ENCODE peak calls at places on chromosomes 4 and X, in ten cellular contexts. One of them, this sample, is unnamed.

GRCh38 chr4:59122626-59123025 is 2012.4 kb upstream of the IGFBP7 start:
- DNase-seq in IMR-90: no peak
- DNase-seq in Peyer's patch: no peak
- DNase-seq in uterus: no peak
- DNase-seq in spleen: no peak
- DNase-seq in hepatocyte: no peak
- DNase-seq in cardiac muscle cell: no peak
- DNase-seq in body of pancreas: no peak
- DNase-seq in A549: no peak
- DNase-seq in endothelial cell of umbilical vein: no peak
- DNase-seq in this sample: no peak

GRCh38 chrX:23742174-23742692 is 843 bp downstream of the ACOT9 start:
- DNase-seq in endothelial cell of umbilical vein: peak; percentile 58
- DNase-seq in hepatocyte: peak; percentile 71
- DNase-seq in uterus: peak; percentile 51
- DNase-seq in Peyer's patch: no peak
- DNase-seq in A549: peak; percentile 64
- DNase-seq in body of pancreas: peak; percentile 58
- DNase-seq in spleen: no peak
- DNase-seq in cardiac muscle cell: peak; percentile 35
- DNase-seq in IMR-90: peak; percentile 74
- DNase-seq in this sample: peak; percentile 50

GRCh38 chr4:39046243-39046642 is 14.0 kb upstream of the TMEM156 start:
- DNase-seq in spleen: peak; percentile 77
- DNase-seq in endothelial cell of umbilical vein: no peak
- DNase-seq in A549: peak; percentile 74
- DNase-seq in IMR-90: peak; percentile 54
- DNase-seq in uterus: no peak
- DNase-seq in Peyer's patch: no peak
- DNase-seq in body of pancreas: no peak
- DNase-seq in hepatocyte: no peak
- DNase-seq in cardiac muscle cell: no peak
- DNase-seq in this sample: peak; percentile 80

GRCh38 chrX:130799393-130799792 is 103.6 kb downstream of the ENOX2 start:
- DNase-seq in A549: no peak
- DNase-seq in cardiac muscle cell: no peak
- DNase-seq in IMR-90: peak; percentile 32
- DNase-seq in body of pancreas: no peak
- DNase-seq in hepatocyte: no peak
- DNase-seq in spleen: no peak
- DNase-seq in Peyer's patch: no peak
- DNase-seq in uterus: no peak
- DNase-seq in endothelial cell of umbilical vein: peak; percentile 42
- DNase-seq in this sample: peak; percentile 18

GRCh38 chrX:117936162-117936561 is 180.4 kb downstream of the KLHL13 start:
- DNase-seq in spleen: no peak
- DNase-seq in Peyer's patch: no peak
- DNase-seq in uterus: no peak
- DNase-seq in IMR-90: no peak
- DNase-seq in hepatocyte: no peak
- DNase-seq in endothelial cell of umbilical vein: no peak
- DNase-seq in body of pancreas: no peak
- DNase-seq in A549: no peak
- DNase-seq in cardiac muscle cell: no peak
- DNase-seq in this sample: no peak

GRCh38 chrX:19670854-19671620 is 155.7 kb upstream of the MAP3K15 start:
- DNase-seq in spleen: no peak
- DNase-seq in A549: peak; percentile 87
- DNase-seq in body of pancreas: no peak
- DNase-seq in IMR-90: peak; percentile 79
- DNase-seq in cardiac muscle cell: no peak
- DNase-seq in Peyer's patch: no peak
- DNase-seq in uterus: peak; percentile 47
- DNase-seq in hepatocyte: peak; percentile 50
- DNase-seq in endothelial cell of umbilical vein: peak; percentile 48
- DNase-seq in this sample: peak; percentile 60

GRCh38 chrX:64205441-64205734 is at the start of gene AMER1:
- DNase-seq in cardiac muscle cell: no peak
- DNase-seq in hepatocyte: no peak
- DNase-seq in spleen: no peak
- DNase-seq in IMR-90: no peak
- DNase-seq in uterus: no peak
- DNase-seq in A549: no peak
- DNase-seq in Peyer's patch: no peak
- DNase-seq in body of pancreas: no peak
- DNase-seq in endothelial cell of umbilical vein: no peak
- DNase-seq in this sample: no peak

GRCh38 chr4:82524570-82525152 is 37.1 kb downstream of the TMEM150C start:
- DNase-seq in cardiac muscle cell: no peak
- DNase-seq in body of pancreas: no peak
- DNase-seq in uterus: no peak
- DNase-seq in hepatocyte: peak; percentile 18
- DNase-seq in IMR-90: no peak
- DNase-seq in spleen: no peak
- DNase-seq in A549: no peak
- DNase-seq in Peyer's patch: no peak
- DNase-seq in endothelial cell of umbilical vein: no peak
- DNase-seq in this sample: no peak

GRCh38 chrX:12890467-12890866 is 16.0 kb upstream of the TLR8 start:
- DNase-seq in Peyer's patch: no peak
- DNase-seq in spleen: no peak
- DNase-seq in hepatocyte: no peak
- DNase-seq in A549: no peak
- DNase-seq in uterus: no peak
- DNase-seq in IMR-90: no peak
- DNase-seq in cardiac muscle cell: no peak
- DNase-seq in endothelial cell of umbilical vein: no peak
- DNase-seq in body of pancreas: no peak
- DNase-seq in this sample: no peak

GRCh38 chrX:9464435-9465371 is at the start of gene TBL1X:
- DNase-seq in cardiac muscle cell: peak; percentile 82
- DNase-seq in body of pancreas: peak; percentile 57
- DNase-seq in spleen: peak; percentile 91
- DNase-seq in IMR-90: peak; percentile 19
- DNase-seq in hepatocyte: peak; percentile 77
- DNase-seq in uterus: peak; percentile 41
- DNase-seq in A549: peak; percentile 63
- DNase-seq in Peyer's patch: peak; percentile 48
- DNase-seq in endothelial cell of umbilical vein: peak; percentile 32
- DNase-seq in this sample: no peak

GRCh38 chr4:22410645-22411247 is 105.1 kb downstream of the ADGRA3 start:
- DNase-seq in Peyer's patch: no peak
- DNase-seq in spleen: no peak
- DNase-seq in uterus: no peak
- DNase-seq in endothelial cell of umbilical vein: peak; percentile 36
- DNase-seq in body of pancreas: no peak
- DNase-seq in IMR-90: peak; percentile 33
- DNase-seq in hepatocyte: peak; percentile 26
- DNase-seq in cardiac muscle cell: peak; percentile 32
- DNase-seq in A549: no peak
- DNase-seq in this sample: no peak

GRCh38 chr4:41207330-41207831 is 7.0 kb downstream of the APBB2 start:
- DNase-seq in endothelial cell of umbilical vein: no peak
- DNase-seq in cardiac muscle cell: no peak
- DNase-seq in hepatocyte: no peak
- DNase-seq in uterus: peak; percentile 26
- DNase-seq in body of pancreas: peak; percentile 11
- DNase-seq in IMR-90: no peak
- DNase-seq in Peyer's patch: no peak
- DNase-seq in A549: no peak
- DNase-seq in spleen: no peak
- DNase-seq in this sample: no peak

GRCh38 chr4:108674356-108674977 is 24.1 kb downstream of the OSTC start:
- DNase-seq in A549: no peak
- DNase-seq in cardiac muscle cell: no peak
- DNase-seq in IMR-90: no peak
- DNase-seq in uterus: no peak
- DNase-seq in Peyer's patch: no peak
- DNase-seq in spleen: no peak
- DNase-seq in endothelial cell of umbilical vein: no peak
- DNase-seq in hepatocyte: no peak
- DNase-seq in body of pancreas: no peak
- DNase-seq in this sample: no peak

GRCh38 chrX:118839334-118839958 is 15.8 kb downstream of the ZCCHC12 start:
- DNase-seq in hepatocyte: peak; percentile 80
- DNase-seq in A549: peak; percentile 80
- DNase-seq in spleen: peak; percentile 90
- DNase-seq in IMR-90: peak; percentile 6
- DNase-seq in body of pancreas: peak; percentile 87
- DNase-seq in cardiac muscle cell: peak; percentile 71
- DNase-seq in Peyer's patch: peak; percentile 66
- DNase-seq in uterus: peak; percentile 70
- DNase-seq in endothelial cell of umbilical vein: peak; percentile 55
- DNase-seq in this sample: peak; percentile 31

DNA sequence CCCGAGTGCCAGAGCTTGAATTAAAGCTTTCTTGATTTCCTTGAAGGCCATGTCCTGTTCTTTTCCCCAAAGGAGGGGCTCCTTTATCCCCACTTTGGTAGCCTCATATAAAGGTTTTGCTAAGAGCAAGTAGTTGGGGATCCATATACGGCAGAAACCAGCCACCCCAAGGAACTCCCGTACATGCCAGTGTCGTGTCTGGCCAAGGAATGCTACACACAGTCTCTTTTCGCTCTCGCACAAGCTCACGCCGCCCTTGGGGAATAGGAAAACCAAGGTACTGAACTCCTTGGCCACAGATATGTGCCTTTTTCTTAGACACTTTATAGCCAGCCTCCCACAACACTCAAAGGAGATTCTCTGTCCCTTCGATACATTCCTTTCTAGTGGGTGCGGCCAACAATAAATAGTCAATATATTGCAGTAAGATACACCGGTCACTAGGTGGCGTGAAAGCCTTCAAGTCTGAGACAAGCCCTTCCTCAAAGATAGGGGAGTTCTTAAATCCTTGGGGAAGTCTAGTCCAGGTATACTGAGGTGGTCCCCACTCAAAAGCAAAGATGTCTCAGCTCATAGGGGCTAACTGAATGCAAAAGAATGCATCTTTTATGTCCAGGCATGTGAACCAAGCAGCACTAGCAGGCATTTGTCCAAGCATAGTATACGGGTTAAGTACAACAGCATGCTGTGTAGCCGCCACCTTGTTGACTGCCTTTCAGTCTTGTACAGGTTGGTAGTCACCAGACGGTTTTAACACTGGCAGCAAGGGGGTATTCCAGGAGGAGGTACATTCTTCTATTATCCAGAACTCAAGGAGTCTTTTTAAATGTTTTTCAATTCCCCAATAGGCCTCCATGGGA is 57.8 kb upstream of the XAGE1B start:
- DNase-seq in cardiac muscle cell: peak; percentile 62
- DNase-seq in IMR-90: peak; percentile 61
- DNase-seq in Peyer's patch: no peak
- DNase-seq in hepatocyte: peak; percentile 71
- DNase-seq in A549: peak; percentile 76
- DNase-seq in body of pancreas: peak; percentile 32
- DNase-seq in endothelial cell of umbilical vein: peak; percentile 41
- DNase-seq in spleen: no peak
- DNase-seq in uterus: no peak
- DNase-seq in this sample: peak; percentile 36
- TF ChIP-seq CTCF in cardiac muscle cell: peak; percentile 56
- TF ChIP-seq CTCF in IMR-90: peak; percentile 63
- TF ChIP-seq CTCF in Peyer's patch: peak; percentile 72
- TF ChIP-seq CTCF in hepatocyte: peak; percentile 54
- TF ChIP-seq CTCF in A549: peak; percentile 55
- TF ChIP-seq CTCF in body of pancreas: peak; percentile 60
- TF ChIP-seq CTCF in endothelial cell of umbilical vein: peak; percentile 16
- TF ChIP-seq CTCF in spleen: peak; percentile 35
- TF ChIP-seq CTCF in uterus: peak; percentile 34
- TF ChIP-seq CTCF in this sample: peak; percentile 71

DNA sequence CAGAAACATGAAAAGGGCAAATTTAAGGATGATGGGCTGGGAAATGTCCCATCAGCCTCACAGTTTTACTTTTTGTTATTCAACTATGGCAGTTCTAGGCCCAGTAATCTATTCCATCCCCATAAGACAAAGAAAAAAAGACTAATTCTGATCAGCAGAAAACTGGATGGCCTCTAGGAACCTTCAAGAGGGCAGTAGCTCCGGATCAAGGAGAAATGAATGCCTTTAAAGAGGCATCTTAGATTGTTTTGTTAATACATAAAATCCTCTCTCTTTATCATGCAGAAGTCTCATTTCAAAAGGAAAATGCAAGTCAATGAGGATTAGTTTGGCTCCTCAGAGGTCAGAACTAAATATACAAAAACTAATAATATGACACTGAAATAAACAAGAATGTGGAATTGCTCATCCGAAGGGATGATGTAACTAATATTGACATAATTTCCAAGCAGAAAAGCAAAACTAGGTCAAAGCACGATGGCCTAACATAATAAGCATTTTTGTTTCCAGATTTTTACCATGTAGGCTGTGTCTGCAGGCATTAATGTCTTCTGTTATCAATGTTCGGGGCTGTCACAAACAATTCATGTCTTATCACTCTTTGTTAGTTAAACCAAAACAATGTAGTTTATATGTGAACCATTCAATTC is 8.8 kb downstream of the MID1 start:
- DNase-seq in A549: no peak
- DNase-seq in uterus: no peak
- DNase-seq in Peyer's patch: no peak
- DNase-seq in spleen: no peak
- DNase-seq in IMR-90: peak; percentile 27
- DNase-seq in cardiac muscle cell: no peak
- DNase-seq in hepatocyte: no peak
- DNase-seq in endothelial cell of umbilical vein: peak; percentile 25
- DNase-seq in body of pancreas: no peak
- DNase-seq in this sample: no peak
- H3K4me3 ChIP-seq in A549: peak overlapping the region; percentile 32
- H3K4me3 ChIP-seq in uterus: no peak overlapping the region
- H3K4me3 ChIP-seq in Peyer's patch: no peak overlapping the region
- H3K4me3 ChIP-seq in spleen: no peak overlapping the region
- H3K4me3 ChIP-seq in IMR-90: no peak overlapping the region
- H3K4me3 ChIP-seq in cardiac muscle cell: no peak overlapping the region
- H3K4me3 ChIP-seq in hepatocyte: no peak overlapping the region
- H3K4me3 ChIP-seq in endothelial cell of umbilical vein: peak overlapping the region; percentile 26
- H3K4me3 ChIP-seq in body of pancreas: no peak overlapping the region
- H3K4me3 ChIP-seq in this sample: no peak overlapping the region

GRCh38 chr4:87030124-87030523 is 95.3 kb downstream of the AFF1 start:
- DNase-seq in Peyer's patch: no peak
- DNase-seq in spleen: no peak
- DNase-seq in endothelial cell of umbilical vein: no peak
- DNase-seq in cardiac muscle cell: no peak
- DNase-seq in IMR-90: no peak
- DNase-seq in body of pancreas: no peak
- DNase-seq in uterus: no peak
- DNase-seq in hepatocyte: no peak
- DNase-seq in A549: no peak
- DNase-seq in this sample: no peak
- H3K27ac ChIP-seq in Peyer's patch: peak overlapping the region; percentile 70
- H3K27ac ChIP-seq in spleen: peak overlapping the region; percentile 85
- H3K27ac ChIP-seq in endothelial cell of umbilical vein: no peak overlapping the region
- H3K27ac ChIP-seq in cardiac muscle cell: peak overlapping the region; percentile 72
- H3K27ac ChIP-seq in IMR-90: no peak overlapping the region
- H3K27ac ChIP-seq in body of pancreas: no peak overlapping the region
- H3K27ac ChIP-seq in uterus: peak overlapping the region; percentile 79
- H3K27ac ChIP-seq in hepatocyte: peak overlapping the region; percentile 65
- H3K27ac ChIP-seq in A549: peak overlapping the region; percentile 36
- H3K27ac ChIP-seq in this sample: no peak overlapping the region

DNA sequence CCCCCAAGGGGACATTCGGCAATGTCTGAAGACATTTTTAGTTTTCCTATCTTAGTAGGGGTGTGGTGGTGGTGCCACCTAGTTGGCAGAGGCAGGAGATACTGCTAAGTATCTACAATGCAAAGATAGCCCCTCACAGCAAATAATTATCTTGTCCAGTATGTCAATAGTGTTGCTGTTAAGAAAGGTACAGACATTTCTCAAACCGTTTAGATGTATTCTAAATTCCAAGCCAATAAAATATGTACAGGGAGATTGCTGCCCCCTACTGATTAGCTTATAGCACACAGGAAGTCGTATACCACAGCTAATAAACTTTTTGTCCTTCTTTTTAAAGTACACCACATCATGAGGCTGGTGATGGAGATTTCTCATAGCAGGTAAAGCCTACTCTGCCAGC is 260.5 kb downstream of the TMA16 start:
- DNase-seq in spleen: no peak
- DNase-seq in Peyer's patch: no peak
- DNase-seq in body of pancreas: no peak
- DNase-seq in IMR-90: peak; percentile 43
- DNase-seq in A549: peak; percentile 7
- DNase-seq in cardiac muscle cell: no peak
- DNase-seq in uterus: no peak
- DNase-seq in endothelial cell of umbilical vein: no peak
- DNase-seq in hepatocyte: no peak
- DNase-seq in this sample: peak; percentile 16
- TF ChIP-seq CTCF in spleen: peak; percentile 25
- TF ChIP-seq CTCF in Peyer's patch: peak; percentile 17
- TF ChIP-seq CTCF in body of pancreas: no peak
- TF ChIP-seq CTCF in IMR-90: peak; percentile 68
- TF ChIP-seq CTCF in A549: peak; percentile 32
- TF ChIP-seq CTCF in cardiac muscle cell: no peak
- TF ChIP-seq CTCF in uterus: no peak
- TF ChIP-seq CTCF in endothelial cell of umbilical vein: no peak
- TF ChIP-seq CTCF in hepatocyte: no peak
- TF ChIP-seq CTCF in this sample: peak; percentile 49

This sample was measured in brain microvascular endothelial cell.